ENCODE peak calls at places on chromosomes 7 and 10, in eight cellular contexts. F, A, J, N, Y, I, U and O are unnamed samples.

GRCh38 chr7:77538186-77538907 is 1.3 kb downstream of the PTPN12 start:
- DNase-seq in Y (no peak), N (peak; percentile 62), J (peak; percentile 96), A (peak; percentile 89), U (peak; percentile 84), I (peak; percentile 92), F (peak; percentile 91), O (peak; percentile 39)

GRCh38 chr10:46106410-46107255 is 60.6 kb upstream of the MSMB start:
- DNase-seq in F (peak; percentile 36), U (peak; percentile 63), A (peak; percentile 6), I (peak; percentile 61), J (peak; percentile 51), Y (peak; percentile 38), N (peak; percentile 48), O (peak; percentile 21)

GRCh38 chr7:135748770-135749169 is at the start of gene FAM180A:
- DNase-seq in F (peak; percentile 63), I (no peak), U (no peak), A (no peak), Y (no peak), N (no peak), J (peak; percentile 80), O (no peak)

GRCh38 chr7:37118029-37118428 is 330.6 kb downstream of the ELMO1 start:
- DNase-seq in J (no peak), F (no peak), I (no peak), U (no peak), Y (no peak), N (no peak), A (no peak), O (no peak)

GRCh38 chr7:107165341-107165740 is 3.5 kb upstream of the HBP1 start:
- DNase-seq in N (no peak), J (no peak), A (no peak), Y (no peak), F (no peak), I (no peak), U (no peak), O (no peak)

GRCh38 chr10:58335306-58336005 is 650 bp downstream of the UBE2D1 start:
- DNase-seq in N (peak; percentile 3), U (peak; percentile 56), Y (no peak), I (peak; percentile 33), A (peak; percentile 20), J (peak; percentile 48), F (peak; percentile 62), O (no peak)

GRCh38 chr7:140646931-140647647 is 6.5 kb upstream of the DENND2A start:
- DNase-seq in J (no peak), U (no peak), N (peak; percentile 49), A (no peak), I (peak; percentile 97), Y (peak; percentile 46), F (no peak), O (no peak)

GRCh38 chr10:4767033-4767814 is 58.8 kb upstream of the AKR1E2 start:
- DNase-seq in I (peak; percentile 13), A (peak; percentile 45), N (no peak), U (no peak), J (peak; percentile 81), Y (no peak), F (peak; percentile 30), O (no peak)

GRCh38 chr7:38185938-38186337 is 7.9 kb downstream of the STARD3NL start:
- DNase-seq in U (no peak), F (no peak), A (no peak), N (no peak), J (no peak), Y (no peak), I (no peak), O (no peak)

GRCh38 chr10:71331736-71332135 is 12.7 kb downstream of the SLC29A3 start:
- DNase-seq in Y (no peak), N (no peak), I (no peak), U (peak; percentile 79), F (no peak), J (no peak), A (no peak), O (no peak)

GRCh38 chr7:5423844-5424688 is 432 bp upstream of the TNRC18 start:
- DNase-seq in A (peak; percentile 99), J (peak; percentile 100), Y (peak; percentile 44), F (peak; percentile 98), U (peak; percentile 98), I (peak; percentile 80), N (peak; percentile 88), O (peak; percentile 98)

GRCh38 chr10:103416436-103417147 is 20.2 kb downstream of the PDCD11 start:
- DNase-seq in N (peak; percentile 40), J (peak; percentile 79), F (peak; percentile 67), I (peak; percentile 44), A (peak; percentile 60), Y (peak; percentile 68), U (peak; percentile 32), O (no peak)

GRCh38 chr10:25026463-25026862 is 10.1 kb downstream of the THNSL1 start:
- DNase-seq in Y (no peak), J (peak; percentile 38), F (no peak), N (no peak), U (no peak), I (no peak), A (no peak), O (no peak)
- TF ChIP-seq CTCF in Y (no peak), J (peak; percentile 30), F (peak; percentile 45), N (peak; percentile 39), U (peak; percentile 48), I (peak; percentile 53), A (no peak), O (peak; percentile 60)

GRCh38 chr10:115829501-115830215 is 443.3 kb downstream of the GFRA1 start:
- DNase-seq in U (no peak), N (no peak), Y (no peak), J (peak; percentile 64), F (no peak), I (no peak), A (no peak), O (no peak)
- TF ChIP-seq CTCF in U (no peak), N (no peak), Y (no peak), J (peak; percentile 25), F (peak; percentile 21), I (peak; percentile 32), A (peak; percentile 28), O (peak; percentile 25)

DNA sequence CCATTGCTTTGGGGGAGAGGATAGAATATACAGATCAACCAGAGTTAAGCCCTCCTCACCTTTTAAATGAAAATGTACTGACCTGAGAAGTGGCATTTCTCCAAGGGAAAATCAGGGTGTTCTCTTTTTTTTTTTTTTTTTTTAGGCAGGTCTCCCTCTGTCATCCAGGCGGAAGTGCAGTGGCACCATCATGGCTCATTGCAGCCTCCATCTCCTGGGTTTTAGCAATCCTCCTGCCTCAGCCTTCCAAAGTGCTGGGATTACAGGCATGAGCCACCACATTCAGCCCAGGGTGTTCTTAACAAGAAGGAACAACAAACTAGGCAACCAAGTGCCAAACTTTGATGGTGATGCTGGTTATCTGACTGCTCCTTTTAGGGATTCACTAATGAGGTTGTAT is 111.0 kb downstream of the SVOPL start:
- DNase-seq in F (no peak), J (no peak), I (no peak), N (no peak), Y (no peak), A (no peak), U (no peak), O (no peak)
- TF ChIP-seq CTCF in F (no peak), J (no peak), I (no peak), N (no peak), Y (no peak), A (no peak), U (no peak), O (no peak)

DNA sequence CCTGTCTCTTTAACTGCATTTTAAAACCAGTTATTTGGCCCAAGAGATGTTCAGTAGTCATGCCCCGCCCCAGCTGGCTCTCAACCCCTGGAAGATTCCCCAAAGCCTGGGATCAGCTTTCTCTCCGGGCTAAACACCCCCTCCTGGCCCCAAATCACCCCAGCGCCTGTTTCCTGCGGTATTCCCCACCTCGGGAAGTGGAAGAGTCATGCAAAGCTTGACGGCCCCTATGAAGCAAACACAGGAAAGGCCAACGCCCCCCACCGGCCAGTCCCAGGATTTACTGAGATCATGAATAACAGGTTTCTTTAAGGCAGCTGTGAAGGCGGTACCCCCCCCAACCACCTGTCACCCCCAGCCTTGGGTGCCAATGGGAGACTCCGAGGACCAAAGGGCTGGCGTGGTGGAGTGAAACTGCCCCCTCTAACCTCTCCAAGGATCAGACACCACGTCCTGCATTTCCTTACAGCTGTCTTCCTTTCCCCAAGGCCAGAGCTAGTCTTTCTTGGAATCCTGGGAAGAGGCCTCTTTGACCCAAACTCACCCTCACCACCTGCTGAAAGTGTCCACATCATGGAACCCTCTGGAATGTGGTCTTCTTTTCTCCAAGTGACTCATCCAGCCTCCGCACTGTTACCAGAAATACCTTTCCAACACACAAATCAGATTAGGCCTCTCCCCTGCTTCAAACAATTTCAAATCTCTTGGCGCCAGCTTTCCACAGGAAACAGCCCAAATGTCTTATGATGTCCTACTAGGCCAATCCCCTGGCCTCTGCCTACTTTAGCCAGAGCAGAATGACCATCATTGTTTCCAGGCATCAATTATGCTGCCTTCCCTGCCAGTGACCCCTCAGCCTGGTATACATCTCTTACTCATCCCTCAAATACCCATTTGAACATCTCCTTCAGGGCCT is 301.5 kb downstream of the ZEB1 start:
- DNase-seq in A (peak; percentile 42), Y (no peak), I (peak; percentile 43), F (peak; percentile 87), U (no peak), N (no peak), J (peak; percentile 66), O (no peak)
- TF ChIP-seq CTCF in A (peak; percentile 35), Y (no peak), I (peak; percentile 20), F (peak; percentile 41), U (no peak), N (no peak), J (no peak), O (no peak)

GRCh38 chr7:134458341-134458805 is 527 bp downstream of the AKR1B1 start:
- DNase-seq in I (peak; percentile 87), A (no peak), U (peak; percentile 58), J (peak; percentile 45), F (peak; percentile 42), Y (peak; percentile 68), N (peak; percentile 60), O (no peak)
- TF ChIP-seq CTCF in I (peak; percentile 45), A (peak; percentile 54), U (peak; percentile 32), J (peak; percentile 42), F (no peak), Y (no peak), N (peak; percentile 44), O (no peak)

DNA sequence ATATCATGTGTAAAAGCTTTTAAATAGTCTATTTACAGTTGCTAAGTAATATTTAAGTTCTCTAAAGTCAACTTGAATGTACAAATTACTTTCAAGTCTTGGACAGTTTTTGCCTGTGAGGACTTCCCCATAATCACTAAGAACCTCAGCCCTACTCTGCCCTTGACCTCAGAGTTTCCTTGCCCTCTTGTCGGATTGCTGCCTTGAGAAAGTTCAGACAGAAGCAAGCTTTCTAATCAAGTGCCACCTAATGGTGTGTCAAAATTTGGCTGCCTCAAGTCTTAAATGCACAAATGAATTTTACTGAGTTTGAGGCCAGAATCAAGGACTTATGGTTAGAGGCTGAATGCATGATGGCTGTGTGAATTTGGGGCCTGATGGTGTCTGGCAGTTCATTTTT is 88.3 kb upstream of the KAT6B start:
- DNase-seq in N (no peak), F (no peak), A (no peak), U (no peak), J (peak; percentile 23), I (no peak), Y (no peak), O (no peak)
- TF ChIP-seq CTCF in N (no peak), F (no peak), A (no peak), U (no peak), J (no peak), I (no peak), Y (no peak), O (no peak)